ENCODE peak calls at places on chromosomes 5 and 9, in nine cellular contexts. E, Z, X, D, T, Q, L, K and S are unnamed samples.

GRCh38 chr9:93658184-93658925 is 82.0 kb downstream of the PHF2 start:
- DNase-seq in Z (no peak), E (peak), D (no peak), L (no peak), T (peak), X (no peak), Q (no peak), K (no peak), S (no peak)

GRCh38 chr5:115461506-115462290 is 82.9 kb downstream of the FEM1C start:
- DNase-seq in Q (no peak), T (no peak), X (no peak), Z (no peak), K (no peak), L (no peak), E (no peak), D (peak), S (no peak)

GRCh38 chr5:78627175-78627574 is 21.4 kb downstream of the LHFPL2 start:
- DNase-seq in T (no peak), K (no peak), Q (no peak), Z (peak), X (no peak), L (no peak), E (no peak), D (no peak), S (no peak)

GRCh38 chr5:72064801-72065570 is 42.3 kb upstream of the MAP1B start:
- DNase-seq in D (no peak), Q (no peak), L (no peak), K (no peak), Z (no peak), E (no peak), T (no peak), X (no peak), S (no peak)

GRCh38 chr9:114653556-114654159 is 3.9 kb downstream of the TEX53 start:
- DNase-seq in E (peak), L (peak), K (peak), Z (peak), Q (peak), X (peak), T (peak), D (peak), S (peak)

GRCh38 chr9:95826183-95826838 is 49.2 kb upstream of the ERCC6L2 start:
- DNase-seq in D (no peak), Z (no peak), T (no peak), L (no peak), Q (no peak), X (no peak), K (no peak), E (no peak), S (no peak)

GRCh38 chr5:173454764-173455598 is 126.8 kb upstream of the STC2 start:
- DNase-seq in K (no peak), X (no peak), D (peak), Z (no peak), T (peak), Q (no peak), L (peak), E (peak), S (peak)

GRCh38 chr5:112109331-112109993 is 309.6 kb downstream of the EPB41L4A start:
- DNase-seq in L (peak), Z (peak), D (no peak), E (no peak), Q (no peak), X (peak), T (peak), K (no peak), S (peak)

GRCh38 chr9:105059260-105059659 is 131.3 kb upstream of the ABCA1 start:
- DNase-seq in D (no peak), Z (no peak), K (no peak), Q (no peak), L (no peak), T (no peak), E (no peak), X (no peak), S (no peak)

GRCh38 chr9:33782395-33783152 is 12.8 kb upstream of the PRSS3 start:
- DNase-seq in K (no peak), D (no peak), Z (no peak), T (no peak), Q (no peak), X (no peak), L (no peak), E (no peak), S (no peak)

GRCh38 chr5:172802585-172803176 is 31.4 kb upstream of the ERGIC1 start:
- DNase-seq in K (no peak), X (no peak), D (no peak), E (no peak), Z (no peak), Q (no peak), L (no peak), T (no peak), S (peak)

GRCh38 chr5:39080597-39081204 is 6.5 kb upstream of the RICTOR start:
- DNase-seq in K (no peak), Z (peak), T (peak), Q (no peak), L (no peak), X (peak), D (peak), E (no peak), S (peak)

GRCh38 chr5:172524573-172525021 is 70.3 kb upstream of the SH3PXD2B start:
- DNase-seq in D (no peak), T (no peak), E (no peak), Z (peak), X (no peak), Q (no peak), K (no peak), L (no peak), S (no peak)

GRCh38 chr5:56815657-56816545 is 552 bp downstream of the MAP3K1 start:
- DNase-seq in D (peak), X (peak), L (peak), K (peak), Q (peak), Z (peak), E (no peak), T (peak), S (peak)

GRCh38 chr5:177412603-177413233 is 3.4 kb upstream of the F12 start:
- DNase-seq in Q (no peak), X (no peak), E (no peak), Z (no peak), D (no peak), T (no peak), L (no peak), K (no peak), S (no peak)

GRCh38 chr9:81374459-81374858 is 314.9 kb downstream of the TLE1 start:
- DNase-seq in D (no peak), Q (no peak), Z (no peak), T (no peak), X (no peak), E (no peak), K (no peak), L (no peak), S (no peak)

GRCh38 chr5:159899067-159900049 is 16.9 kb upstream of the ADRA1B start:
- DNase-seq in Z (no peak), K (no peak), L (no peak), D (no peak), T (no peak), Q (no peak), E (no peak), X (no peak), S (no peak)

GRCh38 chr5:172798422-172799215 is 27.6 kb upstream of the DUSP1 start:
- DNase-seq in K (no peak), L (peak), D (peak), E (no peak), Q (no peak), Z (peak), T (peak), X (no peak), S (no peak)

GRCh38 chr9:119368681-119369581 is at the start of gene BRINP1:
- DNase-seq in E (peak), K (no peak), Z (peak), L (peak), X (no peak), T (peak), D (peak), Q (no peak), S (peak)

GRCh38 chr9:114207845-114208244 is 52.5 kb downstream of the COL27A1 start:
- DNase-seq in T (no peak), E (no peak), K (no peak), L (no peak), X (no peak), Q (no peak), D (no peak), Z (no peak), S (no peak)

DNA sequence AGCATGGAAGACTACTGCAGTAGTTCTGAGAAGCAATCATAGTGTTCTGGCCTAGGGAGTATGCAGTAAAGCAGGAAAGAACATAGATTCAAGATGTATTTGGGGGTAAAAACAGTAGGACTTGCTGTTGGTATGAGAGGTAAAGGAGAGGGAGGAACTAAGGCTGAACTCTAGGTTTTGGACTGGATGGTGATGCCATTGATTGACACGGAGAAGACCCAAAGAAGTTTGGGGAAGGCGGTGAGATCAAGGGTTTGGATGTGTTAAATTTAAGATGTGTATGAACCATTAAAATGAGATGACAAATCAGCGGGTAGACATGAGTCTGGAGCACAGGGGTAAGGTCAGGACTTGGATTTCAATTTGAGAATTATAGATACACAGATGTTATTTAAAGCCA is 2.0 kb upstream of the CDC37L1 start:
- DNase-seq in Z (no peak), D (no peak), L (no peak), X (no peak), E (no peak), T (no peak), Q (no peak), K (no peak), S (no peak)
- H3K27ac ChIP-seq in Z (no peak), D (peak), L (no peak), X (peak), E (no peak), T (no peak), Q (no peak), K (no peak), S (peak)

GRCh38 chr9:86735772-86736458 is 211.4 kb downstream of the GAS1 start:
- DNase-seq in Z (no peak), D (no peak), E (no peak), Q (no peak), L (no peak), X (no peak), T (no peak), K (no peak), S (no peak)

GRCh38 chr9:86732514-86732913 is 214.8 kb downstream of the GAS1 start:
- DNase-seq in D (no peak), T (no peak), Q (no peak), Z (no peak), E (no peak), X (no peak), L (peak), K (no peak), S (peak)

GRCh38 chr9:86731511-86731993 is 215.8 kb downstream of the GAS1 start:
- DNase-seq in D (no peak), X (no peak), L (no peak), E (no peak), K (no peak), T (no peak), Z (no peak), Q (no peak), S (no peak)

GRCh38 chr9:86734762-86735161 is 212.5 kb downstream of the GAS1 start:
- DNase-seq in E (no peak), K (no peak), Z (no peak), T (no peak), X (no peak), Q (no peak), D (no peak), L (no peak), S (peak)

DNA sequence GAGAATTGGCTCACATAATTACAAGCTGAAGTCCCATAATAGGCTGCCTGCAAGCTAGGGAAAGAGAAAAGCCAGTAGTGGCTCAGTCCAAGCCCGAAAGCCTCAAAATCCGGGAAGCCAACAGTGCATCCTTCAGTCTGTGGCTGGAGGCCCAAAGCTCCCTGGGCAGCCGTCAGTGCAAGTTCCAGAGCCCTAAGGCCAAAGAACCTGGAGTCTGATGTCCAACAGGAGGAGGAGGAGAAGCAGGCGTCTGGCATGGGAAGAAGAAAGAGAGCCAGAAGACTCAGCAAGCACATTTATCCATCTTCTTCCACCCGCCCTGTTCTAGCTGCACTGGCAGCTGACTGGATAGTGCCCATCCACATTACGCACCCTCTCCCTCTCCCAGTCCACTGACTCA is 213.4 kb downstream of the GAS1 start:
- DNase-seq in E (peak), D (no peak), Q (no peak), X (no peak), T (peak), K (no peak), L (no peak), Z (no peak), S (no peak)
- H3K27ac ChIP-seq in E (peak), D (no peak), Q (no peak), X (no peak), T (no peak), K (no peak), L (peak), Z (no peak), S (no peak)

GRCh38 chr9:5620494-5620893 is 8.4 kb upstream of the RIC1 start:
- DNase-seq in Z (no peak), K (no peak), T (no peak), D (no peak), E (no peak), L (no peak), X (no peak), Q (no peak), S (no peak)
- H3K27ac ChIP-seq in Z (no peak), K (no peak), T (no peak), D (peak), E (no peak), L (no peak), X (no peak), Q (no peak), S (no peak)

GRCh38 chr9:137270929-137271695 is 6.4 kb upstream of the TOR4A start:
- DNase-seq in Z (no peak), T (no peak), K (no peak), D (no peak), Q (no peak), X (no peak), E (no peak), L (no peak), S (no peak)

GRCh38 chr9:137271696-137272076 is 5.8 kb upstream of the TOR4A start:
- DNase-seq in L (no peak), Z (no peak), E (no peak), Q (no peak), D (no peak), K (no peak), T (no peak), X (no peak), S (no peak)

GRCh38 chr9:137268538-137269201 is 8.9 kb upstream of the TOR4A start:
- DNase-seq in D (no peak), Z (no peak), X (no peak), K (no peak), E (no peak), T (no peak), L (peak), Q (no peak), S (no peak)

GRCh38 chr9:137267933-137268355 is 9.6 kb upstream of the TOR4A start:
- DNase-seq in E (no peak), Z (no peak), Q (no peak), X (no peak), K (peak), T (no peak), L (no peak), D (no peak), S (no peak)

GRCh38 chr9:137269231-137269772 is 8.2 kb upstream of the TOR4A start:
- DNase-seq in T (peak), E (no peak), D (no peak), L (peak), Z (no peak), K (peak), Q (no peak), X (peak), S (no peak)
- H3K27ac ChIP-seq in T (peak), E (peak), D (peak), L (peak), Z (no peak), K (peak), Q (no peak), X (peak), S (no peak)

GRCh38 chr5:167853421-167853820 is 438.0 kb upstream of the WWC1 start:
- DNase-seq in Q (no peak), X (no peak), D (no peak), L (no peak), E (no peak), T (no peak), Z (no peak), K (no peak), S (no peak)
- H3K27ac ChIP-seq in Q (no peak), X (no peak), D (no peak), L (no peak), E (no peak), T (no peak), Z (no peak), K (no peak), S (no peak)